ENCODE peak calls at places on chromosomes 4 and X, in six cellular contexts. T is CD8-positive, alpha-beta memory T cell; J is lower lobe of right lung; K is right atrium auricular region; A is thoracic aorta; E is SK-N-SH. W is an unnamed sample. For H3K4me1, the result is how much of the 10 kb centered on the place peaks cover.

GRCh38 chrX:72306085-72306801 is 529 bp upstream of the CITED1 start:
- DNase-seq in J (no peak), T (no peak), A (no peak), K (no peak), E (peak), W (no peak)

GRCh38 chr4:25092139-25092538 is 61.4 kb upstream of the LGI2 start:
- DNase-seq in T (no peak), K (no peak), J (no peak), A (no peak), E (no peak), W (no peak)

GRCh38 chr4:143667461-143667860 is 33.0 kb downstream of the FREM3 start:
- DNase-seq in E (peak), K (peak), J (no peak), T (no peak), A (peak), W (peak)

GRCh38 chr4:15682790-15683495 is 1.3 kb downstream of the FAM200B start:
- DNase-seq in K (no peak), E (no peak), J (no peak), A (no peak), T (no peak), W (no peak)

GRCh38 chr4:3791910-3792542 is 25.8 kb downstream of the ADRA2C start:
- DNase-seq in T (no peak), J (peak), E (no peak), K (no peak), A (no peak), W (no peak)

GRCh38 chr4:155604718-155605601 is 61.7 kb upstream of the GUCY1A1 start:
- DNase-seq in T (no peak), K (peak), E (no peak), J (no peak), A (peak), W (peak)

GRCh38 chrX:133191739-133192039 is 26.5 kb downstream of the TFDP3 start:
- DNase-seq in J (no peak), A (no peak), E (no peak), K (no peak), T (no peak), W (no peak)

GRCh38 chrX:1244164-1245076 is 24.2 kb upstream of the CSF2RA start:
- DNase-seq in K (no peak), A (no peak), J (no peak), T (no peak), E (no peak), W (no peak)

GRCh38 chrX:22395372-22395771 is 122.7 kb downstream of the CBLL2 start:
- DNase-seq in T (no peak), A (no peak), E (no peak), J (no peak), K (no peak), W (no peak)

GRCh38 chrX:68647156-68647957 is at the start of gene STARD8:
- DNase-seq in T (no peak), K (no peak), A (peak), J (peak), E (peak), W (no peak)

GRCh38 chr4:32499176-32499575 is 1779.0 kb downstream of the PCDH7 start:
- DNase-seq in J (no peak), K (no peak), E (no peak), T (no peak), A (no peak), W (no peak)

GRCh38 chr4:6855692-6856297 is 53.8 kb upstream of the TBC1D14 start:
- DNase-seq in T (peak), K (no peak), J (no peak), A (no peak), E (no peak), W (no peak)

GRCh38 chr4:180542445-180543100 is 1700.6 kb upstream of the TENM3 start:
- DNase-seq in E (no peak), T (no peak), A (no peak), J (no peak), K (no peak), W (no peak)

GRCh38 chrX:109638158-109638557 is 13.2 kb upstream of the KCNE5 start:
- DNase-seq in E (no peak), J (no peak), A (no peak), T (no peak), K (no peak), W (no peak)

GRCh38 chr4:86891785-86892638 is at the start of gene C4orf36:
- DNase-seq in J (peak), T (no peak), E (peak), A (no peak), K (peak), W (peak)

GRCh38 chr4:17323619-17324400 is 188.1 kb downstream of the QDPR start:
- DNase-seq in T (no peak), A (no peak), J (no peak), E (no peak), K (no peak), W (no peak)

GRCh38 chr4:184396001-184396400 is 78.3 kb downstream of the IRF2 start:
- DNase-seq in K (no peak), J (no peak), T (no peak), A (no peak), E (no peak), W (no peak)

GRCh38 chrX:49192722-49193328 is 6.7 kb upstream of the PRICKLE3 start:
- DNase-seq in K (no peak), J (no peak), A (no peak), T (no peak), E (no peak), W (no peak)

GRCh38 chr4:147811878-147812277 is 80.0 kb downstream of the ARHGAP10 start:
- DNase-seq in A (no peak), K (no peak), E (no peak), T (no peak), J (no peak), W (no peak)

GRCh38 chr4:147813107-147813773 is 81.4 kb downstream of the ARHGAP10 start:
- DNase-seq in E (no peak), T (no peak), K (no peak), J (no peak), A (no peak), W (no peak)

GRCh38 chr4:147815741-147816140 is 83.9 kb downstream of the ARHGAP10 start:
- DNase-seq in J (no peak), A (no peak), E (no peak), T (no peak), K (no peak), W (no peak)

GRCh38 chr4:147816382-147817254 is 84.7 kb downstream of the ARHGAP10 start:
- DNase-seq in J (no peak), T (no peak), E (no peak), K (no peak), A (no peak), W (no peak)

DNA sequence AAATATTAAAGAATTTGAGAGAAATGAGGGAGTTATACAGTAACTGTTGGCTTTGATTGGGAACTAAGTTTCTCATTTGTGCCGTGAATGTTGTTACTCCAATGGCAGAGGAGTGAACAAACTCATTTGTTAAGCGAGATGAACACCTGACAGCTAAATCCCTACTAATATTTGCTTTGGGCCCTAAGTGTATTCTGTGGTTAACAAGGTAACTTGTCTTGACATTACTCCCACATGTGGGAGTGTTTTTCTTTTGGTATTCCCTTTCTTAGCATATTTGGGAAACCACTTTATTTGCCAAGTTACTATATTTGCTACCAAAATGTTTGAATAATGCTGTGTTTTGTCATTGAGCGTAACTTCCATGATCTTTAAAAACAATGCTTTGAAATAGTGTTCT is 82.4 kb downstream of the ARHGAP10 start:
- DNase-seq in J (no peak), T (no peak), K (no peak), E (no peak), A (no peak), W (no peak)
- H3K4me1 ChIP-seq in J (half or more), T (under half), K (under half), E (under half), A (half or more), W (under half)

DNA sequence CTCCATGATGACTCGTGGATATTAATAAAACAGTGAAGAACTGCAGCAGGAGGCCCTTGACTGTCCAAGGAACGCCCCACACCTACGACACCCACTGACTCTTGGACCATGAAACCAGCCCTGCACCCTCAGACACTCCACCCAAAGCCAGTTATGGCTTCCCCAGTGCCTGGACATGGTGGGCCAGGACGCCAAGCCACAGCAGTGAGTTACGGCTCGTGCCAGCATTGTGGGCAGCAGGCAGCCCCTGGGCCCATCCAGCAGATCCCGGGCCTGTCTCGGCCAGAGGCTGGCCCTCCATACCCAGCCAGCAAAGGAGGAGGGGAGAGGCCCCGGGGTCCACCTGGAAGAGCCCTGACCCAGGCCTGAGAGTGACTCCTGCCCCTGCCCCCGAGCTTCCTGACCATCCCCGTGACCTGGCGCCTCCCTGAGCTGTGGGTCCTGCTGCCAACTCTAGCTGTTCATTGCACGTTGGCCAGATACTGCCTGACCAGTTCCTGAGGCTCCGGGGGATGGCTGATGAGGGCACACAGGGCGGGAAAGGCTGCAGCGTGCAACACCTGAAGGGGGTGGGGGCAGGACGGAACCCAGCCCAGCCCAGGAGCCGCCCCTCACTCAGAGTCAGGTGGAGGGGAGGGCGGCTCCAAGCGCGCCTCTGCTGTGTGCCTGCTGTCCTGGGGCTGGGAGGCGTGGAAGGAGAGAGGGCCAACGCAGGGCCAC is 816 bp downstream of the SLC49A3 start:
- DNase-seq in A (no peak), E (no peak), T (no peak), J (no peak), K (no peak), W (no peak)
- H3K27ac ChIP-seq in A (peak), E (no peak), T (peak), J (peak), K (peak), W (peak)

GRCh38 chr4:176824645-176825366 is 32.1 kb upstream of the VEGFC start:
- DNase-seq in E (no peak), J (no peak), A (no peak), T (no peak), K (no peak), W (no peak)
- H3K4me1 ChIP-seq in E (under half), J (under half), A (under half), T (under half), K (under half), W (under half)

GRCh38 chrX:42290608-42291007 is 367.3 kb upstream of the CASK start:
- DNase-seq in J (no peak), E (no peak), A (no peak), T (no peak), K (no peak), W (no peak)

DNA sequence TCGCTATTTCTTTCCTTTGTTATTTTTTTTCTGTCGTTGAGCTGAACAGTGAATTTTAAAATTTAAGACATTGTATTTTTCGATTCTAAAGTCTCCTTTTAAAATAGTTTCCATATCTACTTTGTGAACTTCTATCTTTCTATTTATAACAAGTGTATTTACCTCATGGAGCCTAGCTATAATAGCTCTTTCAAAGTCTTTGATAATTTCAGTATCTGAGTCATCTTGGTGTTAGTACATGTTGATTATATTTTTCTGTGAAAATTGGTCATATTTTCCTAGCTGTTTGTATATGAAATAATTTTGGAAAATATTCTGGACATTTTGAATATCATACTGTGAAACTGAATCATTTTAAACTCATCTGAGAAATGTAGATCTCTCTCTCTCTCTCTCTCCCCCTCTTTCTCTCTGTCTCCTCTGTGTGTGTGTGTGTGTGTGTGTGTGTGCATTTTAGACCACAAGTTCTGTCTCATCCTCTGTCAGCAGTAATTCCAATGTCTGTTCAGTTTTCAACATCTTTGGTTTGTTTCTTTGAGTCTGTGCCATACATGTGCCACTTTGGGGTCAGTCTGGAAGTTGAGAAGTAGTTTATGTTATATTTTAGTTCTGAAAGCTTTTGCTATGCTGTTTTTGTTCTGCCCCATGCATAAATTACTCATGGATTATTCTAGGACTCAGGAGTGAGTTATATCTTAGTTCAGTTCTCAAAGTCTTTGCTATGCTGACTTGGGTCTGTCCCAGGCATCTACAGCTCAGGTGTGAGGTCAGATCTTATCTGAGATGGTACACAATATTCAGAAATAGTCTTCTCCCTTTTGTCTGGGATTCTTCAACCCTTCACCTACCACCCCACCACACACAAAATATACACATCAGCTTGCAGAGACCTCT is 366.4 kb upstream of the CASK start:
- DNase-seq in T (no peak), A (no peak), K (no peak), E (no peak), J (no peak), W (no peak)
- H3K27ac ChIP-seq in T (no peak), A (no peak), K (no peak), E (no peak), J (no peak), W (no peak)

DNA sequence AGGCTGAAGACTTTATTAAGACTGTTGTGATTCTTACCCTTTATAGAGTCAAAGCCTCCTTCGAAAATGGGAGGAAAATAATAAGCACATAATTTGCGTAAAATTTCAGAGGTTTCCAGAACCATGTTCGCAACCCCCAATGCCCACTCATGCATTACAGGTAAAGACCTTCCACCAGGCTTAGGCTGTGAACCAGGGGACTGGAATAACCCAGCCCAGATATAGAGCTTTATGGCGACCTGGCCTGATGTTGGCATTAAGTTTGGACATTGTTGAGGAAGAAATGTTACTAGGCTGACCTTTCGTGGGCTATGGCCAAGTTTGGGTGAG is 218.4 kb downstream of the PTTG2 start:
- DNase-seq in K (no peak), T (no peak), A (no peak), E (no peak), J (no peak), W (no peak)
- H3K4me1 ChIP-seq in K (under half), T (under half), A (under half), E (under half), J (under half), W (under half)

DNA sequence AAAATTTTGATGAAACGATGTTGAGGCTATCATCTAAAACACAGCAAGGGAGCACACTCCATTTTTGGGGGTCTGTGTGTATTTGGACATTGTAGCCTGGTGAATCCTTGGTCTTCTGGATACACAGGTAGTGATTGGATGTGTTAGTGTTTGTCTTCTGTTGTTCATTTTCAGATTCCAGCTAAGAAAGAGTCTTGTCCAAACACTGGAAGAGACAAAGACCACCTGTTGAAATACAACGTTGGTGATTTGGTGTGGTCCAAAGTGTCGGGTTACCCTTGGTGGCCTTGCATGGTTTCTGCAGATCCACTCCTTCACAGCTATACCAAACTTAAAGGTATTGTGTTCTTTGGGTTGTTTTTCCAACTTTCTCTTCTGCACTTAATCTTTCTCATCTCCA is 32.8 kb downstream of the NSD2 start:
- DNase-seq in E (no peak), T (no peak), A (no peak), J (no peak), K (no peak), W (no peak)
- H3K27ac ChIP-seq in E (no peak), T (no peak), A (no peak), J (no peak), K (no peak), W (no peak)

W was measured in tibial nerve.